ENCODE peak calls at places on chromosomes 1 and 21, in ten cellular contexts. R is NB4; A is T-helper 2 cell; Y is thyroid gland; D is ascending aorta; K is HT-29; B is stimulated activated CD4-positive, alpha-beta T cell treated with anti-CD3 and anti-CD28 coated beads, Interleukin-15, amount 100 ng/mL, for 24 hours; P is iris pigment epithelial cell; C is NCI-H446 treated with DMSO at 0.1 percent for 48 hours; U is activated CD4-positive, alpha-beta T cell treated with anti-CD3 and anti-CD28 coated beads for 24 hours. T is an unnamed sample.

GRCh38 chr21:39114871-39115658 is 68.2 kb downstream of the PSMG1 start:
- DNase-seq in R (no peak), A (no peak), Y (no peak), D (peak), K (no peak), B (no peak), P (peak), C (no peak), U (no peak), T (peak)

GRCh38 chr1:228364068-228364705 is 42.4 kb downstream of the TRIM11 start:
- DNase-seq in R (no peak), A (no peak), Y (no peak), D (no peak), K (no peak), B (no peak), P (no peak), C (no peak), U (no peak), T (no peak)

GRCh38 chr1:78892251-78892650 is 114.3 kb downstream of the ADGRL4 start:
- DNase-seq in R (no peak), A (no peak), Y (no peak), D (no peak), K (no peak), B (no peak), P (peak), C (no peak), U (no peak), T (peak)

GRCh38 chr1:209835782-209836298 is 8.1 kb downstream of the UTP25 start:
- DNase-seq in R (no peak), A (peak), Y (no peak), D (no peak), K (no peak), B (peak), P (peak), C (no peak), U (peak), T (no peak)

GRCh38 chr1:223129229-223129851 is 13.7 kb downstream of the TLR5 start:
- DNase-seq in R (peak), A (peak), Y (peak), D (peak), K (no peak), B (peak), P (peak), C (no peak), U (peak), T (peak)

GRCh38 chr1:66207484-66207883 is 326.5 kb upstream of the SGIP1 start:
- DNase-seq in R (no peak), A (no peak), Y (no peak), D (no peak), K (no peak), B (no peak), P (peak), C (peak), U (no peak), T (peak)

GRCh38 chr1:160834945-160835565 is 27.6 kb downstream of the CD244 start:
- DNase-seq in R (peak), A (peak), Y (peak), D (no peak), K (peak), B (peak), P (peak), C (no peak), U (no peak), T (peak)

GRCh38 chr1:11882814-11883538 is 24.2 kb upstream of the NPPB start:
- DNase-seq in R (peak), A (no peak), Y (peak), D (no peak), K (peak), B (peak), P (no peak), C (no peak), U (no peak), T (peak)

GRCh38 chr1:228794810-228795209 is 59.5 kb downstream of the RHOU start:
- DNase-seq in R (no peak), A (peak), Y (no peak), D (no peak), K (no peak), B (peak), P (no peak), C (no peak), U (peak), T (no peak)

GRCh38 chr1:12255918-12256317 is 26.1 kb downstream of the VPS13D start:
- DNase-seq in R (no peak), A (no peak), Y (no peak), D (no peak), K (no peak), B (no peak), P (peak), C (no peak), U (no peak), T (no peak)

GRCh38 chr1:171226757-171227370 is 21.4 kb upstream of the FMO1 start:
- DNase-seq in R (peak), A (peak), Y (peak), D (peak), K (peak), B (peak), P (peak), C (peak), U (no peak), T (peak)

GRCh38 chr1:46223472-46223943 is 20.4 kb downstream of the LURAP1 start:
- DNase-seq in R (peak), A (peak), Y (peak), D (peak), K (peak), B (peak), P (peak), C (peak), U (peak), T (peak)

GRCh38 chr1:38489844-38490270 is 369.7 kb downstream of the RRAGC start:
- DNase-seq in R (peak), A (peak), Y (peak), D (no peak), K (peak), B (peak), P (peak), C (no peak), U (peak), T (peak)